ENCODE peak calls at places on chromosome 22, in four cellular contexts. X is CD4-positive, CD25-positive, alpha-beta regulatory T cell; U is testis; H is CD4-positive, alpha-beta memory T cell. M is an unnamed sample.

GRCh38 chr22:29755889-29756288 is 10.9 kb downstream of the ZMAT5 start:
- DNase-seq in X (no peak), U (no peak), H (no peak), M (no peak)

GRCh38 chr22:20741008-20741633 is 32.8 kb upstream of the SERPIND1 start:
- DNase-seq in X (no peak), U (no peak), H (no peak), M (no peak)

GRCh38 chr22:28074526-28074925 is 155.5 kb upstream of the PITPNB start:
- DNase-seq in X (no peak), U (no peak), H (no peak), M (no peak)

GRCh38 chr22:38129856-38130255 is 19.4 kb upstream of the BAIAP2L2 start:
- DNase-seq in X (no peak), U (no peak), H (no peak), M (no peak)

GRCh38 chr22:21042978-21043855 is 2.5 kb upstream of the LRRC74B start:
- DNase-seq in X (no peak), U (no peak), H (no peak), M (no peak)

GRCh38 chr22:26322179-26322905 is 106.7 kb upstream of the ASPHD2 start:
- DNase-seq in X (no peak), U (no peak), H (no peak), M (no peak)

GRCh38 chr22:33656808-33657628 is 263.3 kb downstream of the LARGE1 start:
- DNase-seq in X (no peak), U (no peak), H (no peak), M (no peak)

GRCh38 chr22:21013742-21014201 is 1.2 kb upstream of the P2RX6 start:
- DNase-seq in X (no peak), U (no peak), H (no peak), M (no peak)

GRCh38 chr22:48057116-48057835 is 1294.8 kb downstream of the TBC1D22A start:
- DNase-seq in X (no peak), U (no peak), H (no peak), M (no peak)

GRCh38 chr22:44455151-44455962 is 42.7 kb downstream of the RTL6 start:
- DNase-seq in X (peak), U (peak), H (peak), M (peak)

GRCh38 chr22:27317961-27318360 is 483.6 kb downstream of the MN1 start:
- DNase-seq in X (no peak), U (no peak), H (no peak), M (no peak)

GRCh38 chr22:46081831-46082210 is 68.5 kb upstream of the PPARA start:
- DNase-seq in X (no peak), U (peak), H (no peak), M (no peak)

GRCh38 chr22:46082633-46083032 is 67.7 kb upstream of the PPARA start:
- DNase-seq in X (no peak), U (peak), H (no peak), M (no peak)

GRCh38 chr22:46084943-46085830 is 65.1 kb upstream of the PPARA start:
- DNase-seq in X (no peak), U (peak), H (no peak), M (peak)

GRCh38 chr22:46084376-46084775 is 66.0 kb upstream of the PPARA start:
- DNase-seq in X (no peak), U (peak), H (no peak), M (no peak)

GRCh38 chr22:46083383-46084350 is 66.7 kb upstream of the PPARA start:
- DNase-seq in X (no peak), U (peak), H (no peak), M (no peak)
- H3K4me3 ChIP-seq in X (no peak), U (no peak), H (no peak), M (no peak)

DNA sequence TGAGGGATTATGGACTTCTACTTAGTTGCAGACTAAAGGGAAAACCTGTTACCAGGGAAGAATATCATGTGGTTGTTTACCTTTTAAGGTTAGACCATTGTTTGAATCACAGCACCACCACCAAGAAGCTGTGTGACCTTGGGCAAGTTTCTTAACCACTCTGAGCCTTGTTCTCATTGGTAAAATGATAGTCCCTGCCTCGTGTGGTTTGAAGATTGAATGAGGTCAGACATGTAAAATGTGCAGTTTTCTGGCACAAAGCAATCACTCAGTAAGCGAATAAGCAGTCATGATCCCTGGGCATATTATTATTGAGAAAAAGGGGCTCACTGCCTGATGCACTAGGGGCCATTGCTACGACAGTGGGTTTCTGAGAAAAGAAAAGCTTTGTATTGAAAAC is 28.3 kb downstream of the MOV10L1 start:
- DNase-seq in X (no peak), U (no peak), H (no peak), M (no peak)
- H3K27ac ChIP-seq in X (no peak), U (no peak), H (no peak), M (no peak)

GRCh38 chr22:22933100-22933806 is 45.6 kb downstream of the IGLL5 start:
- DNase-seq in X (no peak), U (no peak), H (no peak), M (no peak)
- H3K4me3 ChIP-seq in X (no peak), U (no peak), H (no peak), M (no peak)

GRCh38 chr22:46793497-46793896 is 31.0 kb downstream of the TBC1D22A start:
- DNase-seq in X (no peak), U (no peak), H (no peak), M (no peak)

GRCh38 chr22:46792841-46793261 is 30.4 kb downstream of the TBC1D22A start:
- DNase-seq in X (no peak), U (no peak), H (no peak), M (no peak)

GRCh38 chr22:46791201-46791731 is 28.8 kb downstream of the TBC1D22A start:
- DNase-seq in X (peak), U (no peak), H (peak), M (peak)

GRCh38 chr22:46794067-46794466 is 31.6 kb downstream of the TBC1D22A start:
- DNase-seq in X (no peak), U (no peak), H (no peak), M (peak)

DNA sequence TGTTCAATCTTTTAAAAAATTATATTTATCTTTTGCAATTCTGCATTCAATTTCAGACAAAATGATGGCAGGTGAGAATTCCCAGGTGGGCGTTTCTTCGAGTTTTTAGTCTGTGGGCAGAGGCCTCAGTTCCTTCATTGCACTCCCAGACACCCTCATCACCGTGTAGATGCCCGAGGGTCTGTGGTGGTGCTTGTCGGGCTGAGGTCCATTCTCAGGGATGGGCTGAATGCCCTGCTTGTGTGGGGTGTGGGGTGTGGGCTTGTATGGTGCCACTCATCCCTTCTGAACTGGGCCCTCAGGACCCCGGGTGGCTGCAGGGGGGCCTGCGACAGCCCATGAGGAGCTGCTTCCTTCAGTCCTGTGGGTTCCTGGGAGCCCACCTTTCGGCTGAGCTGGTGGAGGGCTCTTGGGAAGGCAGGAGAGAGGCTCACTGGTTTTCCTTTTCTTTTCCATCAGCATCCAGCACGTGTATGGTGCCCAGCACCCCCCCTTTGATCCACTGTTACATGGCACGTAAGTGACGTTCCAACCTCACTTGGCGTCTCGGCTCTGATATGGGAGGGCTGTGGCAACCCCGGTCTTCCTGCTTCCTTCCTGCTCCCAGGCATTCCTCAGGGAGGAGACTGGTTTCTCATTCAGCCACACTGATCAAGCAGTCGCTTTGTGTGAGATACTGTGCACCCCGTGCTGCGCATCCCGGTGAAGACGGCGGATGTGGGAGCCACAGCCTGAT is 29.8 kb downstream of the TBC1D22A start:
- DNase-seq in X (no peak), U (no peak), H (no peak), M (no peak)
- H3K27ac ChIP-seq in X (peak), U (no peak), H (peak), M (peak)